ENCODE peak calls at places on chromosomes 16 and 17, in nine cellular contexts. W is activated T-cell treated with anti-CD3 and anti-CD28 coated beads, Interleukin-2, amount 50 U/mL, for 48 hours; C is HEK293T; L is AG09319; J is globus pallidus; K is stimulated activated naive CD8-positive, alpha-beta T cell treated with anti-CD3 and anti-CD28 coated beads, Interleukin-15, amount 100 ng/mL, for 72 hours; F is frontal cortex; M is amygdala; I is mammary epithelial cell. V is an unnamed sample.

GRCh38 chr16:56450275-56450889 is 750 bp downstream of the NUDT21 start:
- DNase-seq in W (peak), C (peak), L (no peak), J (no peak), K (no peak), F (no peak), M (no peak), I (peak), V (no peak)

GRCh38 chr16:57626420-57627170 is 1.8 kb upstream of the ADGRG1 start:
- DNase-seq in W (no peak), C (no peak), L (no peak), J (no peak), K (no peak), F (no peak), M (peak), I (no peak), V (no peak)

GRCh38 chr16:81510016-81510415 is 65.4 kb downstream of the CMIP start:
- DNase-seq in W (no peak), C (no peak), L (no peak), J (no peak), K (no peak), F (no peak), M (no peak), I (no peak), V (peak)

GRCh38 chr16:56559109-56559508 is 5.8 kb upstream of the MT4 start:
- DNase-seq in W (no peak), C (no peak), L (no peak), J (no peak), K (no peak), F (no peak), M (no peak), I (no peak), V (no peak)

GRCh38 chr16:69118468-69118867 is 13.0 kb downstream of the HAS3 start:
- DNase-seq in W (no peak), C (no peak), L (no peak), J (no peak), K (no peak), F (no peak), M (no peak), I (no peak), V (no peak)

GRCh38 chr16:67936124-67936875 is at the start of gene PSMB10:
- DNase-seq in W (peak), C (peak), L (no peak), J (no peak), K (peak), F (peak), M (peak), I (peak), V (peak)

GRCh38 chr17:11943759-11944347 is 53.4 kb downstream of the ZNF18 start:
- DNase-seq in W (no peak), C (no peak), L (no peak), J (no peak), K (no peak), F (no peak), M (no peak), I (peak), V (no peak)

GRCh38 chr17:45162022-45162687 is 480 bp downstream of the HEXIM2 start:
- DNase-seq in W (no peak), C (no peak), L (no peak), J (no peak), K (no peak), F (no peak), M (no peak), I (no peak), V (no peak)

GRCh38 chr16:9904526-9904925 is 277.7 kb downstream of the GRIN2A start:
- DNase-seq in W (no peak), C (no peak), L (no peak), J (no peak), K (no peak), F (no peak), M (no peak), I (no peak), V (no peak)

GRCh38 chr17:51371732-51372151 is 111.4 kb downstream of the UTP18 start:
- DNase-seq in W (no peak), C (peak), L (no peak), J (peak), K (peak), F (peak), M (peak), I (peak), V (peak)

GRCh38 chr17:49180998-49181635 is 29.3 kb downstream of the GNGT2 start:
- DNase-seq in W (no peak), C (no peak), L (no peak), J (no peak), K (no peak), F (no peak), M (no peak), I (no peak), V (no peak)

GRCh38 chr16:24851700-24852099 is 5.9 kb downstream of the SLC5A11 start:
- DNase-seq in W (peak), C (no peak), L (no peak), J (no peak), K (no peak), F (no peak), M (no peak), I (peak), V (no peak)

GRCh38 chr17:42188749-42189650 is 3.7 kb upstream of the HCRT start:
- DNase-seq in W (no peak), C (no peak), L (no peak), J (no peak), K (no peak), F (no peak), M (peak), I (no peak), V (no peak)

GRCh38 chr17:66557886-66558285 is 255.5 kb downstream of the PRKCA start:
- DNase-seq in W (no peak), C (no peak), L (no peak), J (no peak), K (no peak), F (no peak), M (no peak), I (no peak), V (no peak)

GRCh38 chr17:21313320-21313719 is 28.8 kb downstream of the MAP2K3 start:
- DNase-seq in W (no peak), C (no peak), L (no peak), J (no peak), K (no peak), F (no peak), M (no peak), I (no peak), V (no peak)

GRCh38 chr16:4509420-4509819 is 29.2 kb downstream of the CDIP1 start:
- DNase-seq in W (no peak), C (no peak), L (no peak), J (no peak), K (no peak), F (no peak), M (no peak), I (no peak), V (no peak)

GRCh38 chr16:27437946-27438345 is 36.0 kb downstream of the IL21R start:
- DNase-seq in W (peak), C (no peak), L (no peak), J (no peak), K (no peak), F (no peak), M (no peak), I (no peak), V (no peak)

GRCh38 chr17:54835015-54835414 is 65.6 kb upstream of the TOM1L1 start:
- DNase-seq in W (no peak), C (no peak), L (no peak), J (no peak), K (no peak), F (no peak), M (no peak), I (no peak), V (no peak)

GRCh38 chr17:4509402-4509801 is 10.7 kb downstream of the SPNS2 start:
- DNase-seq in W (peak), C (no peak), L (no peak), J (no peak), K (peak), F (no peak), M (no peak), I (no peak), V (no peak)

GRCh38 chr17:81578561-81579225 is 26.5 kb upstream of the FAAP100 start:
- DNase-seq in W (no peak), C (no peak), L (no peak), J (no peak), K (no peak), F (no peak), M (no peak), I (peak), V (no peak)

GRCh38 chr17:61981323-61981722 is 53.5 kb upstream of the INTS2 start:
- DNase-seq in W (no peak), C (no peak), L (no peak), J (no peak), K (no peak), F (no peak), M (no peak), I (peak), V (no peak)

GRCh38 chr16:89325861-89326471 is 108.5 kb downstream of the ZNF778 start:
- DNase-seq in W (no peak), C (no peak), L (peak), J (peak), K (no peak), F (peak), M (peak), I (peak), V (peak)

GRCh38 chr17:70084476-70084875 is 9.5 kb downstream of the KCNJ16 start:
- DNase-seq in W (no peak), C (no peak), L (no peak), J (no peak), K (no peak), F (no peak), M (no peak), I (no peak), V (no peak)

GRCh38 chr16:78957328-78958100 is 643.0 kb downstream of the MAF start:
- DNase-seq in W (peak), C (no peak), L (no peak), J (peak), K (no peak), F (no peak), M (no peak), I (no peak), V (no peak)

GRCh38 chr17:78645421-78646295 is 68.5 kb upstream of the DNAH17 start:
- DNase-seq in W (peak), C (no peak), L (no peak), J (peak), K (peak), F (peak), M (peak), I (no peak), V (peak)

GRCh38 chr17:38864636-38865398 is 5.0 kb upstream of the LASP1 start:
- DNase-seq in W (no peak), C (no peak), L (no peak), J (no peak), K (no peak), F (no peak), M (no peak), I (peak), V (no peak)

GRCh38 chr16:71345031-71345430 is 13.5 kb upstream of the CALB2 start:
- DNase-seq in W (no peak), C (no peak), L (no peak), J (no peak), K (no peak), F (no peak), M (no peak), I (no peak), V (no peak)

GRCh38 chr16:12874135-12874534 is 27.3 kb upstream of the SHISA9 start:
- DNase-seq in W (no peak), C (no peak), L (peak), J (no peak), K (no peak), F (no peak), M (no peak), I (peak), V (no peak)